ENCODE peak calls at places on chromosome 2, in four cellular contexts. One of them, this sample, is unnamed. For H3K9me3, the result is how much of the 10 kb centered on the place peaks cover.

GRCh38 chr2:45860136-45861106 is 208.9 kb downstream of the PRKCE start:
- DNase-seq in esophagus muscularis mucosa: no peak
- DNase-seq in Peyer's patch: peak
- DNase-seq in heart left ventricle: peak
- DNase-seq in this sample: peak

GRCh38 chr2:226581661-226582060 is 218.0 kb downstream of the IRS1 start:
- DNase-seq in Peyer's patch: no peak
- DNase-seq in esophagus muscularis mucosa: no peak
- DNase-seq in heart left ventricle: no peak
- DNase-seq in this sample: no peak

GRCh38 chr2:32768387-32769174 is 140.7 kb downstream of the TTC27 start:
- DNase-seq in Peyer's patch: no peak
- DNase-seq in esophagus muscularis mucosa: no peak
- DNase-seq in heart left ventricle: no peak
- DNase-seq in this sample: no peak

GRCh38 chr2:99680946-99681345 is 191.1 kb upstream of the REV1 start:
- DNase-seq in heart left ventricle: no peak
- DNase-seq in esophagus muscularis mucosa: no peak
- DNase-seq in Peyer's patch: no peak
- DNase-seq in this sample: no peak

GRCh38 chr2:31271851-31272267 is 37.9 kb downstream of the EHD3 start:
- DNase-seq in Peyer's patch: no peak
- DNase-seq in heart left ventricle: no peak
- DNase-seq in esophagus muscularis mucosa: no peak
- DNase-seq in this sample: no peak

GRCh38 chr2:173830169-173830568 is 135.0 kb downstream of the SP3 start:
- DNase-seq in heart left ventricle: no peak
- DNase-seq in esophagus muscularis mucosa: no peak
- DNase-seq in Peyer's patch: no peak
- DNase-seq in this sample: no peak

GRCh38 chr2:134819334-134819733 is 19.1 kb upstream of the ACMSD start:
- DNase-seq in Peyer's patch: no peak
- DNase-seq in esophagus muscularis mucosa: no peak
- DNase-seq in heart left ventricle: no peak
- DNase-seq in this sample: no peak

GRCh38 chr2:64291181-64291580 is 147.0 kb upstream of the PELI1 start:
- DNase-seq in heart left ventricle: no peak
- DNase-seq in Peyer's patch: peak
- DNase-seq in esophagus muscularis mucosa: peak
- DNase-seq in this sample: no peak

GRCh38 chr2:60516383-60516811 is 37.1 kb downstream of the BCL11A start:
- DNase-seq in Peyer's patch: no peak
- DNase-seq in heart left ventricle: no peak
- DNase-seq in esophagus muscularis mucosa: no peak
- DNase-seq in this sample: no peak

GRCh38 chr2:19775315-19775714 is 126.5 kb downstream of the TTC32 start:
- DNase-seq in esophagus muscularis mucosa: no peak
- DNase-seq in heart left ventricle: no peak
- DNase-seq in Peyer's patch: no peak
- DNase-seq in this sample: no peak

GRCh38 chr2:144339048-144339447 is 180.9 kb downstream of the ZEB2 start:
- DNase-seq in heart left ventricle: no peak
- DNase-seq in Peyer's patch: no peak
- DNase-seq in esophagus muscularis mucosa: no peak
- DNase-seq in this sample: no peak

DNA sequence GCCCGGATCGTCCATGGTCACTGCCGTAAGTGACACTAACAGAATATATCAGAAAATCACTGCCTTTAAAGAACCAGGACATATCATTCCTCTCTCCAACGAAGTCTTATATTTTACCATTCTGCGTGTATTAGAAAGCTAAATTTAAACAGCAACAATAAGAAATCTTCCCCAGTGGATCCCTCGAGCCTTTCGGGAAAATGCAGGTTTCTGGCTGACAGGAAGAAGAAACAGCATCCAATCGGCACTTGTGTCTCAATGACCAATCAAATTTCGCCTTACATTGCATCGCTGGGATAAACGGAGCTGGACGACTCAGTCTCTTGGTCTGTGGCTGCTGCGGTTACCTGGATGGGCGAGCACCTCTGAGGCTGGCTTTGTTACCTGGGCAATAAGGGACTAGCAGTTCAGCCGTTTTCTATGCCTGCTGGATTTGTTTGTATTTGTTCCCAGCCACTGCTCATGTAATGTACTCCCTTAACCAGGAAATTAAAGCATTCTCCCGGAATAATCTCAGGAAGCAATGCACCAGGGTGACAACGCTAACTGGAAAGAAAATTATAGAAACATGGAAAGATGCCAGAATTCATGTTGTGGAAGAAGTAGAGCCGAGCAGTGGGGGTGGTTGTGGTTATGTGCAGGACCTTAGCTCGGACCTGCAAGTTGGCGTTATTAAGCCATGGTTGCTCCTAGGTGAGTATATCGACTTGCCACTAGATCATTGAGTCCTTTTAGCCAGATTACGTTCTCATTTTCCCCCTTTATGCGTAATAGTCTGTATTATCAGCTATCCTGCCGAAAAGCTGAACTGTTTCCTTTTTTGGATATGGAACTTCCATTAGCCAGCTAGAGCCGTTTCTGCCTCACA is at the start of gene DUSP19:
- DNase-seq in esophagus muscularis mucosa: peak
- DNase-seq in heart left ventricle: peak
- DNase-seq in Peyer's patch: peak
- DNase-seq in this sample: peak
- TF ChIP-seq POLR2A in esophagus muscularis mucosa: no peak
- TF ChIP-seq POLR2A in heart left ventricle: peak
- TF ChIP-seq POLR2A in Peyer's patch: peak
- TF ChIP-seq POLR2A in this sample: peak

DNA sequence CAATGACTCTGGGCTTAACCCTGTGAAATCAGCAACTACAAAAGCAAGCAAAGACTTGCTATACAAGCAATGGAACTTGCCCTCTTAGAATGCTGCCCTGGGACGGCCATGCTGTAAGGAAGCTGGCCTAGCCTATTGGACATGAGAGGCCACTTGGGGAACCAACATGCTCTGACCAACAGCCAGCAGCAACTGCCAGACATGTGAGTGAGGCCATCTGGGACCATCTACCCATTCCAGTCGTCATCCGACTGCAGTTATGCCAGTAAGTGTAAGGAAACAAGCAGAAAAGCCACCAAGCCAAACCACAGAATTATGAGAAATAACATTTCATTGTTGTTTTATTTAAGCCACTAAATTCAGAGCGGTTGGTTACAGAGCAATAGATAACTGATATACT is 40.9 kb downstream of the CLASP1 start:
- DNase-seq in esophagus muscularis mucosa: no peak
- DNase-seq in Peyer's patch: no peak
- DNase-seq in heart left ventricle: peak
- DNase-seq in this sample: no peak
- H3K9me3 ChIP-seq in esophagus muscularis mucosa: under half
- H3K9me3 ChIP-seq in Peyer's patch: under half
- H3K9me3 ChIP-seq in heart left ventricle: under half
- H3K9me3 ChIP-seq in this sample: under half

GRCh38 chr2:39223909-39224308 is 19.9 kb downstream of the CDKL4 start:
- DNase-seq in esophagus muscularis mucosa: no peak
- DNase-seq in heart left ventricle: no peak
- DNase-seq in Peyer's patch: no peak
- DNase-seq in this sample: no peak

GRCh38 chr2:39232141-39232540 is 11.6 kb downstream of the CDKL4 start:
- DNase-seq in Peyer's patch: no peak
- DNase-seq in esophagus muscularis mucosa: no peak
- DNase-seq in heart left ventricle: no peak
- DNase-seq in this sample: no peak

GRCh38 chr2:39225564-39225963 is 18.2 kb downstream of the CDKL4 start:
- DNase-seq in heart left ventricle: no peak
- DNase-seq in Peyer's patch: no peak
- DNase-seq in esophagus muscularis mucosa: no peak
- DNase-seq in this sample: no peak

GRCh38 chr2:39227628-39228412 is 15.9 kb downstream of the CDKL4 start:
- DNase-seq in esophagus muscularis mucosa: no peak
- DNase-seq in heart left ventricle: peak
- DNase-seq in Peyer's patch: peak
- DNase-seq in this sample: peak

DNA sequence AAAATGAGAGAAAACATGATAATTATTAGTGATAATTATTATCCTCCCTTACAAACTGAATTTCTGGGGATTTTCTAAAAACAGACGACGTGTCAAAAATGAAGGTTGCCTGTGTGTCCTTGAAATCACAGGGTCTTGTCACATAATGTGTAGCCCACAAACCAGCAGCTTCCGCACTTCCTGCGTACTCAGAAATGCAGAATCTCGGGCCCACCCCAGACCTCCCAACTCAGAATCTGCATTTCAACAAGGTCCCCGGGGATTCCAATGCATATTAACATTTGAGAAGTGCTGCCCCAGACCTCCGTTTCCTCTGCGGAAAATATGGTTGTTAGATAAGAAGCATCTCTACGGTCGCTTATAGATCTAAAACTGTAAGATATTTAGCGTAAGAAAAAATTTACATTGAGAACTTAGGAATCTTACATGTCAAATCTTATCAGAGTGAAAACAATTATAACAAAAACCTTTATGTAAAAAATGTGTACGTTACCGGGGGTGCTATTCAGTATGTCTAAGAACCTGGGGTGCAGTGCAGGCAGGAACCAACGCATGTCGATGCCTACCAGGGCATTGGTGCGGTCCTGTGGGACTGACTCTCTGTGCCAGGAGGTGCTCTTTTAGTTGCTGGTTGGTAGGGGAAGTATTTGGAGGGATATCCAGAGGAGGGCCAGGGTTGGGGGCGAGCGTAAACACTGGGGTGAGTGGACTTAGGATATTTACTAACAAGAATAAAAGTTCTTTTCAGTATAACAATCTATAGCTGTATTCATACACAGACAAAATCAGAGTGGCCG is 15.2 kb downstream of the CDKL4 start:
- DNase-seq in esophagus muscularis mucosa: no peak
- DNase-seq in Peyer's patch: no peak
- DNase-seq in heart left ventricle: no peak
- DNase-seq in this sample: no peak
- H3K4me3 ChIP-seq in esophagus muscularis mucosa: peak
- H3K4me3 ChIP-seq in Peyer's patch: peak
- H3K4me3 ChIP-seq in heart left ventricle: peak
- H3K4me3 ChIP-seq in this sample: peak

DNA sequence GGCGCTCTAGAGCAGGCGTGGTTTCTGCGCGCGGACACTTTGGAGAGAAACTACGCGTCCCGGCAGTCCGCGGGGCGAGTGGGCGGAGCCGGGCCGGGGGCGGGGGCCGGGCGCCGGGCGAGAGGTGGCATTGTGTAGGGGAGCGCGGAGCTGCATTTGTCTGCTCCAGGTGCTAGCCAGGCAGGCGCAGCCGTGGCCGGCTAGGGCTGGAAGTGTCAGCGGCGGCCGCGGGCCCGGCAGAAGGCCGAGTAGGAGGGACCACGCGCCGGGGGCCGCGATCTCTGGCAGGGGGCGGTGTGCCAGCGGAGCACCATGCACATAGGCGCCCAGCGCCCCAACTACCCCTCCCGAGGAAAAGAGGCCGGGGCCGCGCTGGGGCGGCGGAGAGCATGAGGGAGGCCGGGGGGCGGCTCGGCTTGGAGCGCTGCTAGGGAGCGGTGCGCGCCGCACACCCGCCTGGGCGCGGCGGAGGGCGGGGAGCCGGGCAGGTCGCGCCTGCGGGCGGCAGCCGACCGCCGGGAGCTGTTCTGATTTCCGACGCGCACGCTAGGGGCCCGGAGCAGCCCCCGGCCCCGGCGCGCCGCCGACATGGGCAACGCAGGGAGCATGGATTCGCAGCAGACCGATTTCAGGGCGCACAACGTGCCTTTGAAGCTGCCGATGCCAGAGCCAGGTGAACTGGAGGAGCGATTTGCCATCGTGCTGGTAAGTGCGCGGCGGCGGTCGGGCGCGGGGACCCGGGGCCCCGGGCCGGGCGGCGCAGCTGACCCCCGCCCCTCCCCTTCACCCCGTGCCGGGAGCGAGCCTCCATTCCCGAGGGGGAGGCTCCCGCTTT is at the start of gene FMNL2:
- DNase-seq in esophagus muscularis mucosa: peak
- DNase-seq in Peyer's patch: peak
- DNase-seq in heart left ventricle: peak
- DNase-seq in this sample: peak
- TF ChIP-seq POLR2A in esophagus muscularis mucosa: peak
- TF ChIP-seq POLR2A in Peyer's patch: peak
- TF ChIP-seq POLR2A in heart left ventricle: peak
- TF ChIP-seq POLR2A in this sample: peak

GRCh38 chr2:108407864-108408729 is 30.3 kb downstream of the SULT1C4 start:
- DNase-seq in esophagus muscularis mucosa: no peak
- DNase-seq in Peyer's patch: no peak
- DNase-seq in heart left ventricle: no peak
- DNase-seq in this sample: no peak
- H3K9me3 ChIP-seq in esophagus muscularis mucosa: under half
- H3K9me3 ChIP-seq in Peyer's patch: under half
- H3K9me3 ChIP-seq in heart left ventricle: under half
- H3K9me3 ChIP-seq in this sample: under half